ENCODE peak calls at places on chromosomes 12 and 14, in seven cellular contexts. U is A673, R is HCT116, V is fibroblast of lung, C is hepatocyte, J is GM23338, Y is mammary epithelial cell. I is an unnamed sample.

GRCh38 chr12:79407671-79408622 is 282.8 kb downstream of the PAWR start:
- DNase-seq in U (peak), R (peak), V (peak), C (peak), J (peak), Y (peak), I (peak)

GRCh38 chr12:118874698-118875548 is 106.4 kb upstream of the SRRM4 start:
- DNase-seq in U (peak), R (no peak), V (no peak), C (no peak), J (peak), Y (no peak), I (no peak)

GRCh38 chr12:25436206-25436912 is 116.7 kb downstream of the LMNTD1 start:
- DNase-seq in U (peak), R (peak), V (peak), C (peak), J (peak), Y (peak), I (peak)

GRCh38 chr14:67385618-67386017 is 25.5 kb downstream of the EIF2S1 start:
- DNase-seq in U (no peak), R (no peak), V (no peak), C (no peak), J (no peak), Y (peak), I (no peak)

GRCh38 chr14:73239463-73240241 is 2.3 kb downstream of the PAPLN start:
- DNase-seq in U (no peak), R (no peak), V (peak), C (peak), J (peak), Y (peak), I (peak)

GRCh38 chr14:51139221-51139681 is 44.3 kb upstream of the TRIM9 start:
- DNase-seq in U (no peak), R (no peak), V (no peak), C (peak), J (no peak), Y (peak), I (no peak)

GRCh38 chr12:89468648-89469326 is 55.8 kb downstream of the GALNT4 start:
- DNase-seq in U (no peak), R (no peak), V (no peak), C (no peak), J (no peak), Y (no peak), I (no peak)

GRCh38 chr14:22973217-22974032 is 8.9 kb downstream of the AJUBA start:
- DNase-seq in U (peak), R (no peak), V (peak), C (peak), J (peak), Y (peak), I (peak)

GRCh38 chr12:123889848-123890535 is 82.6 kb downstream of the CCDC92 start:
- DNase-seq in U (no peak), R (no peak), V (no peak), C (no peak), J (no peak), Y (no peak), I (no peak)

GRCh38 chr14:104290058-104290667 is 151.8 kb downstream of the KIF26A start:
- DNase-seq in U (no peak), R (no peak), V (no peak), C (no peak), J (no peak), Y (no peak), I (no peak)

GRCh38 chr12:88299567-88300101 is 157.5 kb downstream of the TMTC3 start:
- DNase-seq in U (peak), R (peak), V (peak), C (peak), J (no peak), Y (peak), I (peak)

GRCh38 chr12:115918763-115919162 is 358.7 kb downstream of the MED13L start:
- DNase-seq in U (no peak), R (no peak), V (no peak), C (no peak), J (no peak), Y (no peak), I (no peak)

GRCh38 chr12:115912440-115912839 is 365.1 kb downstream of the MED13L start:
- DNase-seq in U (no peak), R (no peak), V (no peak), C (no peak), J (no peak), Y (no peak), I (no peak)

GRCh38 chr12:115920395-115921183 is 356.9 kb downstream of the MED13L start:
- DNase-seq in U (no peak), R (no peak), V (peak), C (no peak), J (no peak), Y (no peak), I (peak)

GRCh38 chr12:115914122-115914521 is 363.4 kb downstream of the MED13L start:
- DNase-seq in U (no peak), R (no peak), V (no peak), C (no peak), J (no peak), Y (no peak), I (no peak)

GRCh38 chr12:115916910-115917668 is 360.4 kb downstream of the MED13L start:
- DNase-seq in U (peak), R (peak), V (no peak), C (peak), J (peak), Y (peak), I (peak)
- TF ChIP-seq EZH2 in U (no peak), R (no peak), V (no peak), C (no peak), J (no peak), Y (no peak), I (no peak)

GRCh38 chr14:28756896-28757570 is 9.6 kb upstream of the FOXG1 start:
- DNase-seq in U (peak), R (no peak), V (peak), C (peak), J (peak), Y (peak), I (peak)
- TF ChIP-seq EZH2 in U (peak), R (no peak), V (peak), C (peak), J (peak), Y (peak), I (no peak)

DNA sequence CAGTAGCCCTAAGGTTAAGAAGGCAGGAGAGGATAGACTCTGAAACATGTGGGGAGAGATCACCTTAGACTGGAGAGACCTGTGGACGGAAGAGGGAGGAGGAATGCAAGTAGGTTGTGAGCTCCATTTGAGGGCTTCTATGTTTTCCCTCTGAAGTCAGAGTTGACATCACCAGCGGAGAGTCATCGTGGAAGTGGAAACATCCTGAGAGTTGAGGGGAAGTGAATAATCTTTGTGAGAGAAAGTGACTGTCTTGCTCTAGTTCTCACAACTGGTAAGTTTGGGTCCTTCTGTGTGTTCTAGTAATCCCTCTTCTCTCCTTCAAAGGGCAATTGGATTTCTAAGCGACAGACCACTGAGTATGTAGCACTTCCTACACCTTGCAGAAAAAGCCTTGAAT is 103.6 kb upstream of the CCND2 start:
- DNase-seq in U (no peak), R (no peak), V (no peak), C (no peak), J (no peak), Y (no peak), I (no peak)
- TF ChIP-seq EZH2 in U (no peak), R (no peak), V (no peak), C (no peak), J (no peak), Y (no peak), I (no peak)

GRCh38 chr12:49088190-49088931 is 6.2 kb downstream of the DHH start:
- DNase-seq in U (peak), R (peak), V (peak), C (peak), J (peak), Y (peak), I (peak)

GRCh38 chr12:49091836-49092085 is 2.8 kb downstream of the DHH start:
- DNase-seq in U (no peak), R (no peak), V (peak), C (no peak), J (no peak), Y (no peak), I (no peak)

GRCh38 chr12:49088932-49089330 is 5.7 kb downstream of the DHH start:
- DNase-seq in U (no peak), R (no peak), V (no peak), C (no peak), J (no peak), Y (no peak), I (no peak)

GRCh38 chr12:49091056-49091835 is 3.4 kb downstream of the DHH start:
- DNase-seq in U (no peak), R (no peak), V (peak), C (no peak), J (peak), Y (no peak), I (peak)

DNA sequence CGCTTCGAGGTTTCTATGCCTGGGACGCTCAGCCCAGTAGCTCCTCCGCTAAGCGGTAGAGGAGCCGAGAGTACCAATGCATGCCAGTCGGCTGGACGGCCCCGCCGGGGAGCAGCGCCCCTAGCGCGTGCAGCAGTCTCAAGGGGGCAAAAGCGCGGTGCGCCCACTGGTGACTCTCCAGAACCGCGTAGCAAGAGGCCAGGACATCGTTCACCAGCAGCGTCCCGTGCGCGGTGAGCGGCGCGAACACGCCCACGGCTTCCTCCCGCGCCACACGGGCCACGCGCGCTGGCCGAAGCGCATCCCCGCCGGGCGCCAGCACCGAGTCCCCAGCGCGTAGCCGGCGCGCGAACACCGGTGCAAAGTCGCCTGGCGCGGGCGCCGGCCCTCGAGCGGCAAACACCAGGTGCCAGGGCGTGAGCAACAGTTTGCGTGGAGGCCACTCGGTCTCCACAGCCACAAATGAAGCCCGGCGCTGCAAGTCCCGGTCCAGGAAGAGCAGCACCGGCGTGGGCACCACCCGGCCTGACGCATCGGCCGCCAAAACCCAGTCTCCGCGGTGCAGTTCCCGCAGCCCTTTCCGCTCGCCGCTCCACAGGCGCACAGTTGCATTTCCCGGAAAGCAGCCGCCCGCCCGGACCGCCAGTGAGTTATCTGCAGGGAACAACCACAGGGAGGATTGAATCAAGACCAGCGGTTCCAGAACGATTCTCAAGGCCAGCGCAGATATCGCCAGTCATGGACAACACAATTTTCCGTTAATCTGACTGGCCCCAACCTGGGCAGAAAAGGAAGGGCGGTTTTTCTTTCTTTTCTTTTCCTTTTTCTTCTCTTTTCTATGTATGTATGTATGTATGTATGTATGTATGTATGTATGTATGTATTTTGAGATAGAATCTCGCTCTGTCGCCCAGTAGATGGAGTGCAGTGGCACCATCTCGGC is 4.5 kb downstream of the DHH start:
- DNase-seq in U (peak), R (no peak), V (peak), C (peak), J (peak), Y (peak), I (peak)
- TF ChIP-seq EZH2 in U (peak), R (no peak), V (no peak), C (peak), J (peak), Y (peak), I (no peak)

DNA sequence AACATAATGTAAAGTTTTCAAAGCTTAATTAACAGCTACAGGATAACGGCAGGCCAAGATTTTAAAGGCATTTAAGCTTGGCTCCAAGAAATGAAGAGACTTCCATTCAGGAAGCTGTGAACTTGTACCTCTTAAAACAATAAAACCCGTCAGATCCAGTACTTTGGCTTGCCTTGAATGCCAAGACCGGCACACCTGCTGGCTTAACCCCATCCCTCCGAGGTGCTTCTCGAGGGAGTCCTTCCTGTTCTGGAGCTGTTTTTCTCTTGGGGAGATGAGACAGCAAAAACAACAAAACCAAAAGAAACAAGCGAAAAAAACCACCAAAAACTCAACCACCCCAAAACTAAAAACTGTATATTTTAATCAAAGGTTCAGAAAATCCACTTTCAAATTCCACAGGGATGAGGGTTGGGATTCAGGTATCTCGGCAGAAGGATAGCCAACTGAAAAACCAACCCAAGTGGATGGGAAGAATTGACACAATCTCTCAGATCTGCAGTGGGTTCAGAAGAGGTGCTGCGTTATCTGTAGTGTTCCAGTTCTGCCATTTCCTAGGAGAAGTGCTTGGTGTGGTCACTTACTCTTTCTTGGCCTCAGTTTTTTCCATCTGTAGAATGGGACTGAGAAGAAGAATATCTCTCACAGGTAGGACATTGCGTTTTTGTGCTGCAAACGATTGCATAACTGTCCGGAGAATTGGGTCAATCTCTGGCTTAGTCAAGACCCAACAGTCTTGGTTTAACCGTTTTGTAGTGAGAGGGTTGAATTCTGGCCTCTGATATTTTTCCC is 420.1 kb downstream of the VRK1 start:
- DNase-seq in U (peak), R (no peak), V (no peak), C (no peak), J (peak), Y (no peak), I (no peak)
- TF ChIP-seq EZH2 in U (no peak), R (no peak), V (no peak), C (no peak), J (no peak), Y (no peak), I (no peak)

DNA sequence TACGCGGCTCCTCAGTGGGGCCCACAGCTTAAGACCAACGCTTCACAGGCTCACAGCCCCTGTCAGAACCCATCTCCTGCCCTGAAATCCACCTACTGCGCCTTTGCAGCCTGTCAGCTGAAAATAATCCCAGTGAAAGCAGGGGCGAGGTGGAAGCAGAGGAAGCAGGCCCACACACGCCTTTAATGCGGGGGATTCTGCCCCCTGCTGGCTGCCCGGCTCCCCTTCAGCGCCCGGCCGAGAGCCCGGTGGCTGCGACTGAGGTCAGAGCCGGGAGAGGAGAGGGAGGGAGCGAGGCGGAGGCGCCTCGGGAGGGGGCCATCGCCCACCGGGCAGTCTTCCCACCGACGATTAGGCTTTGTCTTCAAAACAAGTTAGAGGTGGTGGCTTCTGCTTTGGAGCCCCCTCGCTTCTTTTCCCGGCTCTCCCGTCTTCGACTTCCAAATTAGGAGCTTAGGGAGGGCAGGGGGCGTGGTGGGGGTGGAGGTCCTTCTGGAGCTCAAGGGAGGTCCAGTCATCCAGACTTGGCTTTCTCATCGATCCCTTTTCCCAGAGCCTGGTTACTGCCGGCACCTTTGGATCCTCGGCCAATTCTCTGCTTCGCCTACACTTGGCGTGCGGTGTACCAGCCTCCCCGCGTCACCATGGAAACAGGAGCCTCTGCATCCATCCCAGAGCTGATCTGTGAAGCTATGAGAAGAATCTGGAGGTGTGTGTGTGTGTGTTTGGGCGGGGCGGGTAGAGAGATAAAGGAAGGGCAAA is 25.2 kb upstream of the RND1 start:
- DNase-seq in U (peak), R (peak), V (peak), C (peak), J (peak), Y (peak), I (peak)
- TF ChIP-seq EZH2 in U (no peak), R (no peak), V (peak), C (no peak), J (no peak), Y (no peak), I (no peak)

I was measured in GM23248.